ENCODE peak calls at places on chromosomes 11 and 22, in four cellular contexts. M is SK-N-SH, L is GM23248, N is MM.1S. R is an unnamed sample.

GRCh38 chr11:76769645-76770586 is 13.2 kb upstream of the TSKU start:
- DNase-seq in M (no peak), N (peak; percentile 62), L (peak; percentile 59), R (peak; percentile 55)

GRCh38 chr11:834371-835316 is 1.9 kb downstream of the CD151 start:
- DNase-seq in L (peak; percentile 92), N (no peak), M (no peak), R (peak; percentile 94)

GRCh38 chr22:36816635-36817428 is at the start of gene PVALB:
- DNase-seq in L (peak; percentile 55), N (peak; percentile 69), M (peak; percentile 91), R (peak; percentile 29)

GRCh38 chr11:118081241-118081958 is 4.5 kb downstream of the TMPRSS4 start:
- DNase-seq in L (no peak), N (no peak), M (no peak), R (no peak)

GRCh38 chr11:15153231-15153630 is 38.5 kb downstream of the INSC start:
- DNase-seq in M (no peak), N (no peak), L (no peak), R (no peak)

GRCh38 chr11:128380280-128380604 is 207.1 kb downstream of the ETS1 start:
- DNase-seq in N (no peak), M (no peak), L (no peak), R (peak; percentile 36)

GRCh38 chr11:69963533-69964246 is 114.4 kb upstream of the ANO1 start:
- DNase-seq in L (no peak), N (no peak), M (no peak), R (peak; percentile 18)

GRCh38 chr11:96136623-96137313 is 206.2 kb downstream of the MAML2 start:
- DNase-seq in N (no peak), M (no peak), L (peak; percentile 39), R (no peak)

GRCh38 chr22:49004484-49005399 is 822.9 kb downstream of the BRD1 start:
- DNase-seq in M (no peak), N (no peak), L (no peak), R (no peak)

GRCh38 chr11:46260161-46260560 is 17.3 kb upstream of the CREB3L1 start:
- DNase-seq in M (no peak), L (no peak), N (no peak), R (no peak)

GRCh38 chr11:91248199-91248807 is 976.3 kb upstream of the FAT3 start:
- DNase-seq in M (no peak), L (peak; percentile 49), N (peak; percentile 55), R (peak; percentile 84)

GRCh38 chr11:125457814-125458343 is 38.2 kb downstream of the FEZ1 start:
- DNase-seq in L (peak; percentile 91), N (no peak), M (no peak), R (no peak)

GRCh38 chr11:32706985-32707736 is 87.3 kb downstream of the CCDC73 start:
- DNase-seq in M (no peak), L (peak; percentile 85), N (peak; percentile 46), R (peak; percentile 85)

GRCh38 chr22:17913705-17914282 is 110.6 kb downstream of the MICAL3 start:
- DNase-seq in L (peak; percentile 31), N (no peak), M (no peak), R (no peak)

GRCh38 chr22:28977481-28977971 is 84.1 kb downstream of the C22orf31 start:
- DNase-seq in L (peak; percentile 25), M (no peak), N (peak; percentile 54), R (no peak)

GRCh38 chr22:29751139-29751538 is 15.7 kb downstream of the ZMAT5 start:
- DNase-seq in M (no peak), N (no peak), L (no peak), R (no peak)

GRCh38 chr11:67240575-67241389 is 25.5 kb upstream of the GRK2 start:
- DNase-seq in M (peak; percentile 58), L (peak; percentile 92), N (peak; percentile 92), R (peak; percentile 84)

GRCh38 chr22:39091136-39092081 is 5.6 kb upstream of the APOBEC3H start:
- DNase-seq in N (no peak), L (no peak), M (no peak), R (no peak)

GRCh38 chr11:128282053-128282452 is 305.3 kb downstream of the ETS1 start:
- DNase-seq in N (no peak), L (no peak), M (no peak), R (no peak)

GRCh38 chr11:8356731-8357504 is 93.2 kb upstream of the LMO1 start:
- DNase-seq in M (no peak), N (no peak), L (peak; percentile 64), R (no peak)

GRCh38 chr22:36918730-36919129 is 5.3 kb downstream of the CSF2RB start:
- DNase-seq in M (no peak), L (no peak), N (no peak), R (no peak)

GRCh38 chr11:17488563-17488962 is 11.9 kb upstream of the ABCC8 start:
- DNase-seq in N (no peak), L (no peak), M (no peak), R (no peak)

GRCh38 chr11:71927813-71928738 is at the start of gene XNDC1N:
- DNase-seq in L (peak; percentile 95), N (peak; percentile 89), M (peak; percentile 82), R (peak; percentile 93)

GRCh38 chr11:59678813-59679165 is 10.0 kb upstream of the PATL1 start:
- DNase-seq in N (no peak), L (no peak), M (no peak), R (no peak)

GRCh38 chr22:29731058-29731850 is 11.5 kb downstream of the CABP7 start:
- DNase-seq in M (no peak), L (no peak), N (no peak), R (no peak)

GRCh38 chr11:26144309-26144690 is 187.6 kb upstream of the ANO3 start:
- DNase-seq in N (no peak), L (no peak), M (no peak), R (no peak)

GRCh38 chr11:48123249-48123875 is 93.2 kb upstream of the OR4B1 start:
- DNase-seq in L (no peak), M (no peak), N (no peak), R (no peak)
- TF ChIP-seq EZH2phosphoT487 in L (no peak), M (no peak), N (no peak), R (no peak)

GRCh38 chr11:10303558-10304363 is 1.1 kb upstream of the ADM start:
- DNase-seq in M (peak; percentile 30), N (peak; percentile 59), L (peak; percentile 85), R (peak; percentile 67)
- TF ChIP-seq EZH2phosphoT487 in M (no peak), N (no peak), L (peak; percentile 5), R (no peak)

DNA sequence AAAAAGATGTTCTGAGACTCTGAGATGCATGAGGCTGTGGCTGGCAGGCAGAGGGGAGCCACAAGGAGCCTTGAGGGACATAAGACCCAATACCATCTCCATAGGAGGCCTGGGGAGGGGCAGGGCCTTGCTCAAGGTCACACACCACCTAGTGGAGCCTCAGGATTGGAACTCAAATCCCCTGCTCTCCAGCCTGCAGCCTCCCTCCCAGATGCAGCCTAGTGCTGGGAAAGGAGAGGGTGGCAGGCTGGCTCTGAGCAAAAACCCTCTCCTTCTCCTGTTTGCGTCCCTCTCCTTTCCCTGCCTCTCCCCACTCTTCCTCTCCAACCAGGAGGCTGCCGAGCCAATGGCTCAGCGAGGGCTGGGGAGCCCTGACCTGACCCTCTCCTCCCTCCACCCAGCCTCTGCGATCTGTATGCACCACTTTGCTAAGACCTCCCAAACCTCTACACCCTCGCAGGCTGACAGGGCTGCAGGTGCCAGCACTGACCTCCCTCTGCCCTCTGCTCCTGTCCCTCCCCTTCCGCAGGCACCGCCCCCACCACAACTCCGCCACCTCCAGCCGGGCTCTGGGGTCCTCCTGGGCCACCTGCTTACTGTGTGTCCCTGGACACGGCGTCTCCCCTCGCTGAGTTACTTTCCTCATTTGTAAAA is 14.7 kb downstream of the IGLL1 start:
- DNase-seq in L (no peak), M (peak; percentile 67), N (no peak), R (no peak)
- TF ChIP-seq EZH2phosphoT487 in L (no peak), M (no peak), N (no peak), R (no peak)

GRCh38 chr11:64204464-64204989 is 2.0 kb upstream of the FERMT3 start:
- DNase-seq in M (peak; percentile 89), L (peak; percentile 98), N (peak; percentile 65), R (peak; percentile 98)

GRCh38 chr11:64204080-64204440 is 2.5 kb upstream of the FERMT3 start:
- DNase-seq in L (no peak), N (no peak), M (no peak), R (no peak)

GRCh38 chr11:64202992-64203391 is 3.5 kb upstream of the FERMT3 start:
- DNase-seq in L (no peak), M (no peak), N (no peak), R (no peak)

GRCh38 chr11:64201524-64201923 is 5.0 kb upstream of the FERMT3 start:
- DNase-seq in L (no peak), N (no peak), M (no peak), R (no peak)

DNA sequence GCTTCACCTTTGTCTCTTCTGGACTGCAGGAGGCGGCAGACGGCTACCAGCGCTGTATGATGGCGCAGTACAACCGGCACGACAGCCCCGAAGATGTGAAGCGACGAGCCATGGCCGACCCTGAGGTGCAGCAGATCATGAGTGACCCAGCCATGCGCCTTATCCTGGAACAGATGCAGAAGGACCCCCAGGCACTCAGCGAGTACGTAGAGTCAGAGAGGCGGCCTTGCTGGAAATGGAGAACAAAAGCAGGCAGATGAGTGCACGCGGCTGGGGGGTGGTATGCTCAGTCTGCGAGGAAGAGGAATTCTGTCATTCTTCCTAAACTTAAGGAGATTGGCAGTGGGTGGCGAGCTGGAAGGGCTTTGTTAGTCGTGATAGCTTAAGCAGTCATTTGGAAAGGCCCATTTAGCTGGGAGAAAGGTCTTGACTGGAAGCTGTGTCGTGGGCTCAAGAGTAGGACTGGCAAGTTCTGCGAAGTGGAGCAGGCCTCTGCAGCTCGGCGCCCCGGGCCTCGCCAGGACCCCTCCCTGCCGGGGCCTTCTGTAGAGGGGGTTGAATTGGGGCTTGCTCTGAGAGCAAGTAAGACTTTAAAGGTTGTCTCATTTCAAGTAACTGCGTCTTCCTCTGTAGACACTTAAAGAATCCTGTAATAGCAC is 3.0 kb upstream of the FERMT3 start:
- DNase-seq in N (no peak), L (no peak), M (no peak), R (no peak)
- TF ChIP-seq EZH2phosphoT487 in N (no peak), L (no peak), M (no peak), R (no peak)

DNA sequence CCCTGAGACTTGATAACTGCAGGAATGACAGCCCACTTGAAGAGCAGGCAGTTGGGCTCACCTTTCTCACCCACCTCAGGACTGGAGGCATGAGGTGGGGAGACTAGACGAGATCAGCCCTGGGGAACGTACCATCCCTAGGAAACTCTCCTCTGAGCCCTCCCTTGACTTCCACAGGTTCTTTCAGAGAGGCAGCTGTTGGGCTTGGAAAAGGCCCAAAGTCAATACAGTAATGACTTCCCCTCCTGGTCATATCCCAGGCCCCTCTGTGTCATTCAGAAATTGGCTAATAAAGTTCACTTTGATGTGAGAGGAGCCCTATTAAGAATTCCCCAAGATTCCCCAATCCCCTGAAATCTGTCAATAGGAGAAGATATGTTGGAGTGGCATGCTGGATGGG is 5.8 kb upstream of the NECTIN1 start:
- DNase-seq in L (no peak), M (no peak), N (no peak), R (peak; percentile 17)
- TF ChIP-seq EZH2phosphoT487 in L (no peak), M (no peak), N (no peak), R (no peak)

R was measured in PC-3.